ENCODE peak calls at places on chromosomes 2 and 18, in ten cellular contexts. F, S, Y, M, T, E, W, Z, L and R are unnamed samples.

GRCh38 chr2:71156531-71156930 is 26.1 kb downstream of the MPHOSPH10 start:
- DNase-seq in F (no peak), S (no peak), Y (peak), M (peak), T (no peak), E (peak), W (no peak), Z (no peak), L (no peak), R (no peak)

GRCh38 chr2:3405876-3406275 is 26.4 kb downstream of the TRAPPC12 start:
- DNase-seq in F (no peak), S (no peak), Y (no peak), M (no peak), T (no peak), E (no peak), W (no peak), Z (no peak), L (no peak), R (no peak)

GRCh38 chr2:184879671-184880070 is 281.3 kb downstream of the ZNF804A start:
- DNase-seq in F (no peak), S (no peak), Y (peak), M (no peak), T (no peak), E (no peak), W (no peak), Z (no peak), L (peak), R (peak)

GRCh38 chr2:165876712-165877111 is 76.9 kb downstream of the TTC21B start:
- DNase-seq in F (no peak), S (no peak), Y (no peak), M (peak), T (no peak), E (no peak), W (peak), Z (peak), L (peak), R (no peak)

GRCh38 chr2:100902833-100903405 is 83.0 kb downstream of the NPAS2 start:
- DNase-seq in F (no peak), S (peak), Y (peak), M (peak), T (no peak), E (peak), W (peak), Z (peak), L (peak), R (peak)

GRCh38 chr2:219441451-219442205 is 7.0 kb downstream of the SPEG start:
- DNase-seq in F (peak), S (no peak), Y (peak), M (peak), T (no peak), E (no peak), W (no peak), Z (peak), L (peak), R (peak)

GRCh38 chr2:66237470-66238354 is 197.2 kb upstream of the MEIS1 start:
- DNase-seq in F (no peak), S (no peak), Y (peak), M (no peak), T (no peak), E (no peak), W (no peak), Z (peak), L (no peak), R (no peak)

GRCh38 chr2:123762221-123762620 is 262.9 kb upstream of the CNTNAP5 start:
- DNase-seq in F (no peak), S (no peak), Y (no peak), M (no peak), T (no peak), E (no peak), W (no peak), Z (no peak), L (no peak), R (no peak)

GRCh38 chr18:58603365-58604067 is 25.4 kb downstream of the ALPK2 start:
- DNase-seq in F (no peak), S (no peak), Y (no peak), M (peak), T (no peak), E (no peak), W (no peak), Z (no peak), L (peak), R (no peak)

GRCh38 chr2:217162533-217162932 is 302.7 kb upstream of the TNP1 start:
- DNase-seq in F (no peak), S (no peak), Y (peak), M (peak), T (no peak), E (peak), W (peak), Z (peak), L (peak), R (peak)

GRCh38 chr2:119821266-119821665 is 61.5 kb downstream of the PTPN4 start:
- DNase-seq in F (no peak), S (no peak), Y (no peak), M (no peak), T (no peak), E (no peak), W (no peak), Z (peak), L (no peak), R (peak)

GRCh38 chr2:47205576-47206141 is 50.6 kb upstream of the STPG4 start:
- DNase-seq in F (no peak), S (peak), Y (no peak), M (peak), T (no peak), E (no peak), W (no peak), Z (no peak), L (no peak), R (no peak)

GRCh38 chr2:23926289-23926749 is 604 bp downstream of the ATAD2B start:
- DNase-seq in F (peak), S (peak), Y (no peak), M (no peak), T (peak), E (no peak), W (no peak), Z (no peak), L (no peak), R (no peak)

GRCh38 chr18:79250236-79250993 is 145.3 kb upstream of the NFATC1 start:
- DNase-seq in F (no peak), S (no peak), Y (no peak), M (no peak), T (no peak), E (no peak), W (no peak), Z (no peak), L (peak), R (no peak)

GRCh38 chr2:232203936-232204335 is 174.6 kb upstream of the ALPP start:
- DNase-seq in F (no peak), S (no peak), Y (no peak), M (peak), T (no peak), E (no peak), W (no peak), Z (no peak), L (peak), R (no peak)

GRCh38 chr2:55966431-55967118 is 43.0 kb upstream of the EFEMP1 start:
- DNase-seq in F (no peak), S (peak), Y (no peak), M (peak), T (no peak), E (no peak), W (no peak), Z (no peak), L (peak), R (no peak)

GRCh38 chr2:136359121-136359965 is 241.4 kb upstream of the CXCR4 start:
- DNase-seq in F (no peak), S (no peak), Y (no peak), M (no peak), T (no peak), E (no peak), W (no peak), Z (no peak), L (no peak), R (no peak)

GRCh38 chr2:113979172-113980128 is 89.6 kb downstream of the ACTR3 start:
- DNase-seq in F (peak), S (no peak), Y (no peak), M (no peak), T (no peak), E (no peak), W (no peak), Z (no peak), L (no peak), R (no peak)

GRCh38 chr2:177256026-177256425 is 8.5 kb downstream of the NFE2L2 start:
- DNase-seq in F (no peak), S (no peak), Y (no peak), M (no peak), T (no peak), E (no peak), W (no peak), Z (no peak), L (no peak), R (no peak)

GRCh38 chr2:195592101-195592500 is 64.9 kb upstream of the SLC39A10 start:
- DNase-seq in F (no peak), S (no peak), Y (no peak), M (no peak), T (no peak), E (no peak), W (no peak), Z (no peak), L (no peak), R (no peak)

GRCh38 chr2:55519908-55520885 is 679 bp downstream of the CFAP36 start:
- DNase-seq in F (peak), S (no peak), Y (peak), M (peak), T (peak), E (no peak), W (peak), Z (peak), L (peak), R (peak)